ENCODE peak calls at places on chromosomes 2 and 18, in five cellular contexts. P is left lung, J is fibroblast of lung, C is MCF 10A, F is fibroblast of mammary gland. L is an unnamed sample.

GRCh38 chr2:144078802-144079386 is 441.0 kb downstream of the ZEB2 start:
- DNase-seq in P (no peak), J (no peak), C (no peak), F (no peak), L (no peak)

GRCh38 chr2:239293450-239294430 is 107.1 kb downstream of the HDAC4 start:
- DNase-seq in P (no peak), J (no peak), C (no peak), F (no peak), L (no peak)

GRCh38 chr2:16112251-16112971 is 172.1 kb downstream of the MYCN start:
- DNase-seq in P (no peak), J (no peak), C (no peak), F (no peak), L (no peak)

GRCh38 chr2:178392215-178392614 is 58.8 kb downstream of the PRKRA start:
- DNase-seq in P (no peak), J (peak), C (peak), F (peak), L (no peak)

GRCh38 chr2:241935314-241935713 is 65.8 kb downstream of the RTP5 start:
- DNase-seq in P (no peak), J (peak), C (peak), F (peak), L (no peak)

GRCh38 chr18:79479114-79479760 is 83.5 kb downstream of the NFATC1 start:
- DNase-seq in P (peak), J (no peak), C (no peak), F (no peak), L (no peak)

GRCh38 chr2:156826342-156826933 is 390.3 kb downstream of the GPD2 start:
- DNase-seq in P (no peak), J (peak), C (peak), F (peak), L (no peak)

GRCh38 chr18:80157708-80158343 is 48.8 kb downstream of the ADNP2 start:
- DNase-seq in P (peak), J (peak), C (peak), F (peak), L (no peak)

GRCh38 chr18:42310956-42311355 is 355.9 kb downstream of the PIK3C3 start:
- DNase-seq in P (no peak), J (peak), C (peak), F (peak), L (no peak)

GRCh38 chr18:70380915-70381896 is 92.4 kb downstream of the SOCS6 start:
- DNase-seq in P (no peak), J (peak), C (no peak), F (no peak), L (no peak)

DNA sequence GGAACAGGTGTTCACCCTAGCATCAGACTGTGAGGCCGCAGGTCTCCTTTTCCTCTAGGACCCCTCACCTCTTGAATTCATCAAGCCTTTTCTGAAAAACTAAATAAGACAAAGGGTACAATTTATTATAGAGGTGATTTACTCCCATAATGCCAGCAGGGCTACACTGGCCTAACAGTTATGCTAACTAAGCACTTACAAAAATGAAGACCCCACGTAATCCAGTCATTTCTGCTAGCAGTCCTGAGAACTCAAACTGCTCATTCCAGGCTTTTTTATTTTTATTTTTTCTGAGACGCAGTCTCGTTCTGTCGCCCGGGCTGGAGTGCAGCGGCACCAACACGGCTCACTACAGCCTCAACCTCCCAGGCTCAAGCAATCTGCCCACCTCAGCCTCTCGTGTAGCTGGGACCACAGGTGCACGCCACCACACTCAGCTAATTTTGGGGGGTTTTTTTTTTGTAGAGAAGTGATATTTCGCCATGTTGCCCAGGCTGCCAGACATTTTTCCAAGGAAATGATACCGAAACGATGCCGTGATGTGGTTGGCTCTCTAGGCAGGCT is 14.2 kb downstream of the CAPG start:
- DNase-seq in P (no peak), J (no peak), C (no peak), F (no peak), L (no peak)
- TF ChIP-seq CTCF in P (no peak), J (no peak), C (no peak), F (no peak), L (no peak)

GRCh38 chr18:57440331-57441101 is 5.3 kb downstream of the ONECUT2 start:
- DNase-seq in P (peak), J (no peak), C (no peak), F (no peak), L (no peak)
- TF ChIP-seq CTCF in P (no peak), J (no peak), C (no peak), F (no peak), L (no peak)

GRCh38 chr2:237661799-237662328 is 34.5 kb downstream of the LRRFIP1 start:
- DNase-seq in P (no peak), J (no peak), C (no peak), F (no peak), L (no peak)

GRCh38 chr2:237664151-237664550 is 36.8 kb downstream of the LRRFIP1 start:
- DNase-seq in P (no peak), J (no peak), C (no peak), F (no peak), L (no peak)

GRCh38 chr2:237660381-237660900 is 33.1 kb downstream of the LRRFIP1 start:
- DNase-seq in P (no peak), J (no peak), C (no peak), F (no peak), L (no peak)

GRCh38 chr2:237663517-237663916 is 36.1 kb downstream of the LRRFIP1 start:
- DNase-seq in P (no peak), J (no peak), C (no peak), F (peak), L (no peak)

DNA sequence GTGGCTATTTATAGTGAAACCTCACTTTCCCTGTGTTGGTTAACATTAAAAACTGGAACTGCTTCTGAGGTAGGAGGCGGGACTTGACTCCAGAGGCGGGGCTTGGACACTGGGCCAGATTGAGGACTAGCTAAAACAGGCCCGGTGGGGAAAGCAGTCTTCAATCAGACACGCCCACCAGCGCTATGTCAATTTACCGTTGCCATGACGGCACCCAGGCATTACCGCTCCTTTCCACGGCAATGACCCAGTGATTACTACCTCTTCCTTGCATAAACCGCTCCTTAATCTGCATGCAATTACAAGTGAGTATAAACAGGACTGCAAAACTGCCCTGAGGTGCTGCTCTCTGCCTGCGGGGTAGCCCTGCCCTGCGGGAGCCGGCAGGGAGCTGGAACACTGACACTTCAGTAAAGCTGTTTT is 35.3 kb downstream of the LRRFIP1 start:
- DNase-seq in P (peak), J (peak), C (peak), F (peak), L (no peak)
- TF ChIP-seq CTCF in P (no peak), J (no peak), C (no peak), F (no peak), L (no peak)

GRCh38 chr2:111135910-111136297 is 15.2 kb downstream of the BCL2L11 start:
- DNase-seq in P (no peak), J (peak), C (no peak), F (peak), L (no peak)
- TF ChIP-seq CTCF in P (no peak), J (no peak), C (no peak), F (peak), L (no peak)

GRCh38 chr2:27636766-27637165 is 7.9 kb downstream of the GPN1 start:
- DNase-seq in P (no peak), J (no peak), C (peak), F (peak), L (no peak)

GRCh38 chr2:27638709-27639108 is 9.9 kb downstream of the GPN1 start:
- DNase-seq in P (no peak), J (peak), C (no peak), F (peak), L (no peak)

GRCh38 chr2:27640722-27641245 is 11.9 kb downstream of the GPN1 start:
- DNase-seq in P (no peak), J (peak), C (no peak), F (no peak), L (no peak)

DNA sequence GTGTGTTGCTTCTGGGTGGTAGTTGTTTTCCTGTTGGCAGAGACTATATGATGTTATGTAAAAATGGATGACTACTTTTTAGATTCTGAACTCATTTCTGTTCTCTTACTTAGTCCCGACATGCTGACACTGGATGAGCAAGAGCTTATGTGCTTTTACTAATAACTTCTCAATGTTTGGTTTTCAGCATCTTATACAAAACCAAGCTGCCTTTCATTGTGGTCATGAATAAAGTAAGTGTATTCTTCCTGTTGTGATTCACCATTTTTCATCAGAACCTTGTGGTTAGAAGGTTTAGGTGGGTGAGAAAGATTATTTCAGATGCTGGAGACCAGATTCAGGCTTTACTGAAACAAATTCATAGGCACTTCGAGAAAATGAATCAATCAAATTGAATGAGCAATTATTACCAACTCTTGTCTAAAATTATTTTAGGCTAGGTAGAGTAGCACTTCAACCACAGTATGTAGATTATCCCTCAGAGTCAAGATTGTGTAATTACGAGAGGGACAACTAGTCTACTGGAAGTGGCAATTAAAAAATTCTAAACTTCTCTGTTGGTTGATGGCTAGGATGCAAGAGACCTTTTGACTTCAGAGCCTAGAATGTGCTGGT is 9.3 kb downstream of the GPN1 start:
- DNase-seq in P (no peak), J (peak), C (no peak), F (peak), L (no peak)
- TF ChIP-seq CTCF in P (no peak), J (no peak), C (no peak), F (no peak), L (no peak)

DNA sequence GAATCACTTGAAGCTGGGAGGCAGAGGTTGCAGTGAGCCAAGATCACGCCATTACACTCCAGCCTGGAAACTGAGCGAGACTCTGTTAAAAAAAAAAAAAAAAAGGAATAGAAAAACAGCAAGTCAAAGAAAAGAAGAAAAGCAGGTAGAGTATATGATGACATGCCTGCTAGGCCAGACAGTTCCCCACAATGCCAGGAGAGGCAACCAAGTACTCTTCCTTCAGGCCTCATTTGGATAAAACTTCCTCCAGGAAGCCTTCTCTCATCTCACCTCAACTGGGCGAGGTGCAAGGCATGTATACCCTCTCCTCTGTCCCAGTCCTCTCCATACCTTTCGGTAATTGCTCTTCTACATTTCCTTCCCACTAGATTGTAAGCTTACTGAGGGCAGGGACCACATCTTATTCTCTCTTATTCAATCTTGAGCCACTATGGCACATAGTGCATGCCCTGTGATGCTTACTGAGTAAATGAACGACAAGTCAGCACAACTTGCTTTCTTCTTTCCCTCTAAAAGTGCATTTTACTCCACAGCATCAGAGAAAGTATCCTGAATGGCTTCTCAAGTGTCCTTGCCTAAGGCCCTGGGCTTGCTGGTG is 10.1 kb upstream of the SPRED2 start:
- DNase-seq in P (no peak), J (no peak), C (no peak), F (no peak), L (no peak)
- TF ChIP-seq CTCF in P (no peak), J (no peak), C (no peak), F (no peak), L (no peak)

L was measured in osteocyte.